ENCODE peak calls at places on chromosomes 7 and 10, in seven cellular contexts. I is lung; X is CD4-positive, alpha-beta memory T cell; W is psoas muscle; T is esophagus muscularis mucosa; H is body of pancreas; G is neural progenitor cell. C is an unnamed sample.

GRCh38 chr7:158589653-158590052 is 2.0 kb upstream of the PTPRN2 start:
- DNase-seq in H (no peak), G (no peak), W (no peak), X (no peak), T (no peak), I (no peak), C (no peak)

GRCh38 chr7:115561341-115562110 is 469.0 kb downstream of the TFEC start:
- DNase-seq in I (no peak), W (no peak), G (no peak), H (no peak), T (no peak), X (no peak), C (no peak)

GRCh38 chr7:4189151-4189570 is 492.9 kb upstream of the FOXK1 start:
- DNase-seq in H (peak; percentile 83), X (no peak), T (no peak), I (peak; percentile 64), W (peak; percentile 87), G (peak; percentile 17), C (peak; percentile 94)

GRCh38 chr10:42987575-42987974 is 89.3 kb upstream of the RET start:
- DNase-seq in T (peak; percentile 60), H (no peak), G (no peak), I (no peak), X (no peak), W (no peak), C (no peak)

GRCh38 chr10:133174689-133175263 is 14.8 kb downstream of the KNDC1 start:
- DNase-seq in X (no peak), W (no peak), G (no peak), I (no peak), T (no peak), H (no peak), C (no peak)

GRCh38 chr10:15211464-15211979 is 43.0 kb upstream of the NMT2 start:
- DNase-seq in W (no peak), I (no peak), H (no peak), G (no peak), T (no peak), X (no peak), C (no peak)

GRCh38 chr7:19116121-19117080 is 1.0 kb downstream of the TWIST1 start:
- DNase-seq in H (no peak), W (no peak), I (no peak), T (no peak), X (no peak), G (peak; percentile 64), C (no peak)

GRCh38 chr10:92990615-92991014 is 70.0 kb upstream of the CYP26C1 start:
- DNase-seq in W (no peak), X (no peak), I (no peak), G (no peak), H (no peak), T (no peak), C (no peak)

GRCh38 chr10:73469579-73469978 is 26.2 kb downstream of the PPP3CB start:
- DNase-seq in W (no peak), H (no peak), X (no peak), G (no peak), I (no peak), T (no peak), C (no peak)

GRCh38 chr7:140672382-140673062 is at the start of gene ADCK2:
- DNase-seq in W (no peak), G (peak; percentile 67), I (peak; percentile 63), H (peak; percentile 61), T (no peak), X (peak; percentile 66), C (no peak)

GRCh38 chr10:116096501-116096900 is 176.5 kb downstream of the GFRA1 start:
- DNase-seq in I (no peak), H (no peak), X (no peak), T (no peak), G (no peak), W (no peak), C (no peak)

GRCh38 chr10:118013078-118013568 is 33.6 kb downstream of the RAB11FIP2 start:
- DNase-seq in H (no peak), G (peak; percentile 78), I (no peak), T (no peak), X (no peak), W (no peak), C (no peak)

GRCh38 chr7:66505531-66506451 is 122.9 kb upstream of the KCTD7 start:
- DNase-seq in X (peak; percentile 42), G (no peak), W (no peak), H (no peak), T (peak; percentile 89), I (no peak), C (no peak)

GRCh38 chr10:29734640-29734979 is 99.8 kb upstream of the SVIL start:
- DNase-seq in I (no peak), T (no peak), W (no peak), G (no peak), X (no peak), H (no peak), C (no peak)

GRCh38 chr10:44662002-44662401 is 249.1 kb upstream of the TMEM72 start:
- DNase-seq in T (no peak), H (no peak), X (no peak), G (no peak), W (no peak), I (no peak), C (no peak)

GRCh38 chr7:17530741-17531417 is 232.4 kb downstream of the AHR start:
- DNase-seq in I (no peak), G (peak; percentile 4), X (no peak), H (no peak), W (no peak), T (no peak), C (no peak)

GRCh38 chr7:64192148-64192704 is 14.8 kb upstream of the ZNF735 start:
- DNase-seq in W (no peak), I (no peak), T (no peak), G (no peak), X (no peak), H (no peak), C (no peak)

DNA sequence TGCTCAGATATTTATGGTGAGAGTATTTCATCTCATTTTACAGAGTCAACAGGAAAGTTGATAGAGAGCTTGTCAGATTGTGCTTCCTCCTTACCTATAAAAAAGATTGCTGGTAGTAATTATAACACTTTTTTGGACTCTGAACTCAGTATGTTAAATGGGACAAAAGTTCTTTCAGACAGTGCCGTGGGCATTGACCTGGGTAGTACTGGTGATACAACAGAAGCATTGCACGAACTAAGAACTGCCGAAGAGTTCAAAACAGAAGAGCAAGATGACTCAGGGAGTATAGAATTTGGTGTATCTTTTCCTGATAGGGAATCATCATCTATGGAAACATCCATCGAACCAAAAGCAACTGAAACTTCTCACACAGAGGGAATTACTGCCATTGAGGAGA is 58.6 kb downstream of the LOXL4 start:
- DNase-seq in W (no peak), X (no peak), H (no peak), T (no peak), I (no peak), G (no peak), C (no peak)
- H3K4me1 ChIP-seq in W (no peaks in the 10 kb centered on the region), X (peaks cover 6% of the 10 kb centered on the region), H (peaks cover 8% of the 10 kb centered on the region), T (peaks cover 13% of the 10 kb centered on the region), I (no peaks in the 10 kb centered on the region), G (no peaks in the 10 kb centered on the region), C (peaks cover 14% of the 10 kb centered on the region)

GRCh38 chr10:110682348-110682747 is 38.2 kb downstream of the RBM20 start:
- DNase-seq in I (no peak), H (no peak), W (no peak), X (no peak), T (no peak), G (no peak), C (no peak)
- H3K4me1 ChIP-seq in I (no peaks in the 10 kb centered on the region), H (no peaks in the 10 kb centered on the region), W (peaks cover 53% of the 10 kb centered on the region), X (no peaks in the 10 kb centered on the region), T (peaks cover 4% of the 10 kb centered on the region), G (no peaks in the 10 kb centered on the region), C (no peaks in the 10 kb centered on the region)

GRCh38 chr10:95276367-95277200 is 14.2 kb downstream of the PDLIM1 start:
- DNase-seq in W (no peak), X (no peak), G (no peak), T (peak; percentile 68), I (no peak), H (no peak), C (no peak)
- H3K4me1 ChIP-seq in W (peaks cover 74% of the 10 kb centered on the region), X (no peaks in the 10 kb centered on the region), G (peaks cover 4% of the 10 kb centered on the region), T (peaks cover 84% of the 10 kb centered on the region), I (peaks cover 27% of the 10 kb centered on the region), H (peaks cover 42% of the 10 kb centered on the region), C (peaks cover 84% of the 10 kb centered on the region)

GRCh38 chr7:2619120-2619519 is 12.7 kb upstream of the TTYH3 start:
- DNase-seq in H (no peak), X (no peak), T (no peak), W (no peak), G (no peak), I (no peak), C (no peak)
- H3K4me1 ChIP-seq in H (peaks cover 30% of the 10 kb centered on the region), X (no peaks in the 10 kb centered on the region), T (peaks cover 68% of the 10 kb centered on the region), W (peaks cover 15% of the 10 kb centered on the region), G (peaks cover 37% of the 10 kb centered on the region), I (peaks cover 19% of the 10 kb centered on the region), C (peaks cover 49% of the 10 kb centered on the region)

GRCh38 chr10:91590142-91590903 is 42.5 kb downstream of the PPP1R3C start:
- DNase-seq in G (no peak), W (peak; percentile 66), H (peak; percentile 51), T (no peak), X (no peak), I (no peak), C (no peak)
- H3K4me1 ChIP-seq in G (no peaks in the 10 kb centered on the region), W (peaks cover 75% of the 10 kb centered on the region), H (peaks cover 79% of the 10 kb centered on the region), T (peaks cover 73% of the 10 kb centered on the region), X (no peaks in the 10 kb centered on the region), I (peaks cover 10% of the 10 kb centered on the region), C (peaks cover 63% of the 10 kb centered on the region)

GRCh38 chr7:123047955-123048354 is 52.5 kb upstream of the TAS2R16 start:
- DNase-seq in I (no peak), W (no peak), H (no peak), X (no peak), T (no peak), G (no peak), C (no peak)

GRCh38 chr7:123039269-123039668 is 43.8 kb upstream of the TAS2R16 start:
- DNase-seq in G (no peak), I (no peak), H (no peak), T (no peak), W (no peak), X (no peak), C (no peak)

GRCh38 chr7:123041085-123041484 is 45.6 kb upstream of the TAS2R16 start:
- DNase-seq in X (no peak), G (no peak), I (no peak), H (no peak), T (no peak), W (no peak), C (no peak)

GRCh38 chr7:123043642-123044041 is 48.1 kb upstream of the TAS2R16 start:
- DNase-seq in I (no peak), H (no peak), T (no peak), X (no peak), W (no peak), G (no peak), C (no peak)
- H3K4me1 ChIP-seq in I (no peaks in the 10 kb centered on the region), H (no peaks in the 10 kb centered on the region), T (no peaks in the 10 kb centered on the region), X (no peaks in the 10 kb centered on the region), W (no peaks in the 10 kb centered on the region), G (no peaks in the 10 kb centered on the region), C (no peaks in the 10 kb centered on the region)

GRCh38 chr10:62040896-62041295 is 139.4 kb downstream of the ARID5B start:
- DNase-seq in X (no peak), W (no peak), T (no peak), G (no peak), I (no peak), H (no peak), C (no peak)
- H3K4me1 ChIP-seq in X (peaks cover 93% of the 10 kb centered on the region), W (peaks cover 38% of the 10 kb centered on the region), T (peaks cover 58% of the 10 kb centered on the region), G (peaks cover 17% of the 10 kb centered on the region), I (peaks cover 5% of the 10 kb centered on the region), H (peaks cover 15% of the 10 kb centered on the region), C (peaks cover 74% of the 10 kb centered on the region)

GRCh38 chr10:119209736-119210355 is 2.5 kb downstream of the GRK5 start:
- DNase-seq in G (no peak), T (no peak), H (no peak), W (no peak), I (no peak), X (no peak), C (no peak)
- H3K4me1 ChIP-seq in G (peaks cover 39% of the 10 kb centered on the region), T (peaks cover 77% of the 10 kb centered on the region), H (peaks cover 19% of the 10 kb centered on the region), W (no peaks in the 10 kb centered on the region), I (peaks cover 15% of the 10 kb centered on the region), X (peaks cover 75% of the 10 kb centered on the region), C (peaks cover 64% of the 10 kb centered on the region)

C was measured in vagina.